ENCODE peak calls at places on chromosome 9, in nine cellular contexts. P is GM23248, A is neural progenitor cell, C is HepG2, I is hepatocyte, R is fibroblast of lung, N is PC-3, X is HCT116, T is astrocyte. S is an unnamed sample.

GRCh38 chr9:73118297-73118696 is 33.4 kb upstream of the ANXA1 start:
- DNase-seq in X (no peak), R (peak; percentile 44), A (no peak), T (no peak), C (no peak), P (peak; percentile 69), N (peak; percentile 31), I (no peak), S (no peak)

GRCh38 chr9:12694013-12694412 is 828 bp downstream of the TYRP1 start:
- DNase-seq in C (no peak), R (no peak), N (no peak), T (no peak), I (no peak), X (no peak), P (no peak), A (no peak), S (no peak)

GRCh38 chr9:92804727-92805126 is 40.1 kb upstream of the BICD2 start:
- DNase-seq in A (no peak), C (no peak), T (peak; percentile 37), R (peak; percentile 44), X (no peak), P (no peak), I (no peak), N (no peak), S (no peak)

GRCh38 chr9:36731576-36731975 is 158.9 kb downstream of the MELK start:
- DNase-seq in R (peak; percentile 18), P (peak; percentile 9), X (no peak), I (no peak), C (no peak), T (peak; percentile 10), N (no peak), A (no peak), S (peak; percentile 33)

GRCh38 chr9:109894444-109894843 is 114.4 kb downstream of the PALM2AKAP2 start:
- DNase-seq in P (no peak), T (no peak), A (no peak), I (no peak), C (no peak), X (no peak), R (no peak), N (no peak), S (no peak)

GRCh38 chr9:70601000-70601929 is 186.8 kb upstream of the KLF9 start:
- DNase-seq in T (peak; percentile 100), X (no peak), R (peak; percentile 100), I (peak; percentile 87), P (peak; percentile 96), A (no peak), C (peak; percentile 5), N (peak; percentile 22), S (peak; percentile 84)

GRCh38 chr9:29806941-29807625 is 2233.8 kb upstream of the C9orf72 start:
- DNase-seq in X (no peak), N (peak; percentile 15), P (no peak), I (no peak), A (peak; percentile 82), T (peak; percentile 3), R (peak; percentile 8), C (no peak), S (peak; percentile 12)

GRCh38 chr9:113564804-113565237 is 101.3 kb downstream of the RGS3 start:
- DNase-seq in A (peak; percentile 73), X (no peak), I (peak; percentile 82), N (no peak), R (peak; percentile 81), C (no peak), P (peak; percentile 93), T (peak; percentile 59), S (peak; percentile 62)

GRCh38 chr9:126261584-126262356 is 64.9 kb upstream of the MVB12B start:
- DNase-seq in X (no peak), P (no peak), A (no peak), T (no peak), I (no peak), R (no peak), C (no peak), N (no peak), S (no peak)

GRCh38 chr9:127809562-127810377 is 7.1 kb downstream of the FPGS start:
- DNase-seq in R (peak; percentile 20), T (no peak), A (peak; percentile 87), N (no peak), X (no peak), C (no peak), P (peak; percentile 56), I (peak; percentile 80), S (no peak)

GRCh38 chr9:136686794-136687711 is at the start of gene AGPAT2:
- DNase-seq in A (peak; percentile 68), C (no peak), T (peak; percentile 22), I (peak; percentile 93), X (peak; percentile 28), N (peak; percentile 58), P (peak; percentile 73), R (peak; percentile 46), S (peak; percentile 82)

GRCh38 chr9:125878241-125878640 is 131.1 kb downstream of the PBX3 start:
- DNase-seq in C (no peak), R (peak; percentile 49), A (no peak), N (no peak), I (no peak), X (no peak), P (peak; percentile 33), T (peak; percentile 25), S (no peak)

DNA sequence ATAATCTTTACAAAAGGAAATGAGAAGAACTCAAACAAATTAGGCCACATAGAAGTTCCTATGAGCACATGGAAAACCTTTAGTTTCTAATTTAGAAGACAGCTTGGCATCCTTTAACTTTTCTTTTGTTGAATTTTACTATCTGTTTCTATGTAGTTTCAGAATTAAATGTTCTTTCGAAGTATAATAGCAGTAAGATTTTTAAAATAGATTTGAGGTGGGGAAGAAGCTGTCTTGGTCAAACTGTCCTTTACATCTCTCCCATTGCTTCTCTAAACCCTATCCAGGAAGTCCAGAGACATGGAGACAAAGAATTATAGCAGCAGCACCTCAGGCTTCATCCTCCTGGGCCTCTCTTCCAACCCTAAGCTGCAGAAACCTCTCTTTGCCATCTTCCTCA is at the start of gene OR1L4:
- DNase-seq in A (no peak), R (no peak), I (no peak), T (no peak), P (no peak), X (no peak), C (no peak), N (no peak), S (no peak)
- H3K9me3 ChIP-seq in A (peaks cover 19% of the 10 kb centered on the region), R (no peaks in the 10 kb centered on the region), I (no peaks in the 10 kb centered on the region), T (peaks cover 5% of the 10 kb centered on the region), P (peaks cover 7% of the 10 kb centered on the region), X (peaks cover 7% of the 10 kb centered on the region), C (peaks cover 25% of the 10 kb centered on the region), N (peaks cover 16% of the 10 kb centered on the region), S (peaks cover 6% of the 10 kb centered on the region)

GRCh38 chr9:121949364-121949763 is 143.7 kb downstream of the TTLL11 start:
- DNase-seq in X (no peak), P (peak; percentile 56), I (no peak), R (peak; percentile 37), C (no peak), T (no peak), A (no peak), N (no peak), S (no peak)
- TF ChIP-seq EZH2 in X (no peak), P (no peak), I (no peak), R (no peak), C (no peak), T (no peak), A (no peak), N (no peak), S (no peak)

DNA sequence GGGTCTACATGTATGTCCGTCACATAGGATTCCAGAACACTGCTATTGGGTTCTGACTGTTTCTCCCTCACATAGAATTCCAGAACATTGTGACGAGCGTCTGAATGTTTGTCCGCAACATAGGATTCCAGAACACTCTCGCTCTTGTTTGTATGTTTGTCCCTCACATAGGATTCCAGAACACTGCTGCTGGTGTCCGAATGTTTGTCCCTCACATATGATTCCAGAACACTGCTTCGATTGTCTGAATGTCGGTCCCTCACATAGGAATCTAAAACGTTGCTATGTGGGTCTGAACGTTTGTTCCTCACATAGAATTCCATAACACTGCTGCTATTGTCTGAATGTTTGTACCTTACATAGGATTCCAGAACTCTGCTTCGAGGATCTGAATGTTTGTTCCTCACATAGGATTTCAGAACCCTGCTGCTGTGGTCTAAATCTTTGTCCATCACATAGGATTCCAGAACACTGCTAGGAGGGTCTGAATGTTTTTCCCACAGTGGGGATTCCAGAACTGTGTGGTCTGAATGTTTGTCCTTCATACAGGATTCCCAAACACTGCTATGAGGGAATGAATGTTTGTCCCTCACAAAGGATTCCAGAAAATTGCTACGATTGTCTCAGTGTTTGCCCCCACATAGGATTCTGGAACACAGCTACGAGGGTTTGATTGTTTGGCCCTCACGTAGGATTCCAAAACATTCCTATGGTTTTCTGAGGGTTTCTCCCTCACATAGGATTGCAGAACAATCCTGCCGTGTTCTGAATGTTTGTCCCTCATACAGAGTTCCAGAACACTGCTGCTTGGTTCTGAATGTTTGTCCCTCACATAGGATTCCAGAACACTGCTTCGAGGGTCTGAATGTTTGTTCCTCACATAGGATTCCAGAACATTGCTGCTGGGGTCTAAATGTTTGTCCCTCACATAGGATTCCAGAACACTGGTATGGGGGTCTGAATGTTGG is 220.5 kb downstream of the FOXD4L6 start:
- DNase-seq in T (no peak), I (no peak), C (no peak), X (no peak), R (no peak), A (no peak), P (no peak), N (peak; percentile 9), S (no peak)
- H3K9me3 ChIP-seq in T (peaks cover 49% of the 10 kb centered on the region), I (peaks cover 33% of the 10 kb centered on the region), C (peaks cover 38% of the 10 kb centered on the region), X (peaks cover 10% of the 10 kb centered on the region), R (no peaks in the 10 kb centered on the region), A (peaks cover 30% of the 10 kb centered on the region), P (peaks cover 8% of the 10 kb centered on the region), N (no peaks in the 10 kb centered on the region), S (peaks cover 10% of the 10 kb centered on the region)

GRCh38 chr9:97502984-97503861 is 1.8 kb downstream of the TMOD1 start:
- DNase-seq in X (no peak), T (no peak), C (no peak), A (no peak), I (no peak), R (no peak), N (no peak), P (no peak), S (no peak)
- TF ChIP-seq EZH2 in X (no peak), T (peak; percentile 39), C (no peak), A (no peak), I (no peak), R (no peak), N (no peak), P (no peak), S (no peak)

DNA sequence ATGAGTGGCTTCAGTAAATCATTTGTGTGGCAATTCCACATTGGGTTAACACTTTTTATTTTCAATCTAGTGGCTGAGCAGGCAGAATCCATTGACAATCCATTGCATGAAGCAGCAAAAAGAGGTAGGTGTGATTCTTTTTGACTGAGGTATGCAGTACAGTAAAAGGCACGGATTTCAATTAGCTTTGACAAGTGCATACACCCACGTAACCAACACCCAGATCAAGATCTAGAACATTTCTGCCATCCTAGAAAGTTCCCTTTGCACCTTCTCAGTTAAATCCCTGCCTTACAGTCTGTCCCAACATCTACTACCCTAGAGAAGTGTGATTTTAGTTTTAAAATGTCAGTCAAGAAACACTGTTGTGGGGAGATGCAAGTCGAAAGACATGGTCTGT is 43.4 kb downstream of the OSTF1 start:
- DNase-seq in C (no peak), T (no peak), X (no peak), N (no peak), P (no peak), R (no peak), I (no peak), A (no peak), S (no peak)
- H3K9me3 ChIP-seq in C (no peaks in the 10 kb centered on the region), T (no peaks in the 10 kb centered on the region), X (no peaks in the 10 kb centered on the region), N (no peaks in the 10 kb centered on the region), P (no peaks in the 10 kb centered on the region), R (no peaks in the 10 kb centered on the region), I (no peaks in the 10 kb centered on the region), A (no peaks in the 10 kb centered on the region), S (no peaks in the 10 kb centered on the region)